ENCODE peak calls at places on chromosomes 5 and 9, in four cellular contexts. K is activated naive CD8-positive, alpha-beta T cell treated with anti-CD3 and anti-CD28 coated beads, Interleukin-2, amount 10 ng/mL, durations not matched to agents 7 days and 5 days; G is RPMI7951; A is SW480. X is an unnamed sample.

GRCh38 chr9:123484130-123484529 is 128.1 kb downstream of the CRB2 start:
- DNase-seq in A (peak; percentile 18), K (no peak), G (no peak), X (no peak)

GRCh38 chr9:109241931-109242330 is 74.9 kb upstream of the FRRS1L start:
- DNase-seq in G (no peak), K (no peak), A (no peak), X (no peak)

GRCh38 chr5:5626412-5626811 is 203.9 kb downstream of the ICE1 start:
- DNase-seq in G (no peak), K (no peak), A (no peak), X (no peak)

GRCh38 chr5:169856571-169856970 is 123.7 kb downstream of the INSYN2B start:
- DNase-seq in A (peak; percentile 34), G (peak; percentile 81), K (no peak), X (no peak)

GRCh38 chr9:105475302-105475701 is 27.5 kb downstream of the FSD1L start:
- DNase-seq in A (peak; percentile 23), K (no peak), G (peak; percentile 51), X (no peak)

GRCh38 chr5:79563247-79563590 is 49.0 kb upstream of the TENT2 start:
- DNase-seq in K (no peak), G (no peak), A (no peak), X (no peak)

GRCh38 chr5:74433255-74434123 is 207.0 kb downstream of the ENC1 start:
- DNase-seq in A (no peak), G (peak; percentile 75), K (no peak), X (peak; percentile 47)

GRCh38 chr5:40499514-40500273 is 180.0 kb upstream of the PTGER4 start:
- DNase-seq in G (no peak), A (no peak), K (no peak), X (no peak)

GRCh38 chr9:4962085-4962484 is 23.0 kb upstream of the JAK2 start:
- DNase-seq in A (no peak), G (no peak), K (no peak), X (no peak)

GRCh38 chr5:143086851-143087637 is 316.4 kb downstream of the NR3C1 start:
- DNase-seq in A (no peak), K (no peak), G (peak; percentile 77), X (no peak)

GRCh38 chr5:105057001-105057436 is 1494.4 kb upstream of the NUDT12 start:
- DNase-seq in K (no peak), A (no peak), G (no peak), X (no peak)

GRCh38 chr9:126722252-126722921 is 82.5 kb upstream of the ZBTB43 start:
- DNase-seq in A (peak; percentile 65), K (peak; percentile 95), G (peak; percentile 65), X (no peak)

GRCh38 chr5:53783624-53784228 is 223.3 kb downstream of the NDUFS4 start:
- DNase-seq in K (no peak), G (no peak), A (no peak), X (no peak)

GRCh38 chr9:97938081-97938644 is at the start of gene HEMGN:
- DNase-seq in K (no peak), G (no peak), A (no peak), X (no peak)